ENCODE peak calls at places on chromosomes 12 and 14, in ten cellular contexts. K is upper lobe of right lung, D is uterus, S is breast epithelium, H is H9, N is left ventricle myocardium inferior, V is pancreas, W is ascending aorta, B is tibial nerve, P is ovary. M is an unnamed sample.
A peak's percentile ranks its signal among the peaks of the same experiment; 100 is the strongest.

GRCh38 chr12:119942386-119942785 is 46.6 kb upstream of the BICDL1 start:
- DNase-seq in K (no peak), D (no peak), S (no peak), H (no peak), N (no peak), V (no peak), W (no peak), B (no peak), P (no peak), M (no peak)

GRCh38 chr14:91317381-91318313 is 73.1 kb upstream of the GPR68 start:
- DNase-seq in K (peak; percentile 93), D (peak; percentile 57), S (peak; percentile 76), H (no peak), N (peak; percentile 82), V (peak; percentile 59), W (peak; percentile 32), B (no peak), P (peak; percentile 42), M (peak; percentile 73)

GRCh38 chr12:86950043-86950838 is 694.0 kb upstream of the MGAT4C start:
- DNase-seq in K (no peak), D (no peak), S (no peak), H (no peak), N (no peak), V (no peak), W (no peak), B (no peak), P (no peak), M (no peak)

GRCh38 chr14:65790185-65790815 is 377.8 kb downstream of the FUT8 start:
- DNase-seq in K (no peak), D (no peak), S (no peak), H (no peak), N (no peak), V (no peak), W (no peak), B (no peak), P (no peak), M (no peak)

GRCh38 chr14:26577711-26578110 is 20.1 kb downstream of the NOVA1 start:
- DNase-seq in K (no peak), D (no peak), S (no peak), H (no peak), N (no peak), V (no peak), W (no peak), B (no peak), P (no peak), M (no peak)

GRCh38 chr12:67681145-67681778 is 32.7 kb downstream of the DYRK2 start:
- DNase-seq in K (no peak), D (peak; percentile 56), S (no peak), H (no peak), N (no peak), V (no peak), W (no peak), B (no peak), P (no peak), M (no peak)

GRCh38 chr12:94247256-94247655 is 98.9 kb downstream of the PLXNC1 start:
- DNase-seq in K (no peak), D (no peak), S (no peak), H (no peak), N (no peak), V (no peak), W (no peak), B (no peak), P (no peak), M (no peak)

GRCh38 chr14:68890173-68890931 is 88.8 kb downstream of the ACTN1 start:
- DNase-seq in K (no peak), D (no peak), S (peak; percentile 43), H (no peak), N (no peak), V (no peak), W (no peak), B (peak; percentile 4), P (no peak), M (peak; percentile 32)

GRCh38 chr12:88036368-88036965 is 7.3 kb upstream of the C12orf50 start:
- DNase-seq in K (no peak), D (no peak), S (no peak), H (no peak), N (no peak), V (no peak), W (no peak), B (no peak), P (no peak), M (no peak)

GRCh38 chr12:60704171-60704914 is 1108.5 kb downstream of the SLC16A7 start:
- DNase-seq in K (no peak), D (no peak), S (no peak), H (no peak), N (no peak), V (no peak), W (no peak), B (no peak), P (no peak), M (no peak)

GRCh38 chr12:87233636-87234035 is 795.6 kb downstream of the C12orf50 start:
- DNase-seq in K (no peak), D (no peak), S (no peak), H (no peak), N (no peak), V (no peak), W (no peak), B (no peak), P (no peak), M (no peak)

GRCh38 chr14:99944241-99944651 is 121.0 kb upstream of the EVL start:
- DNase-seq in K (no peak), D (no peak), S (no peak), H (no peak), N (no peak), V (no peak), W (no peak), B (no peak), P (no peak), M (no peak)

GRCh38 chr12:10363665-10363921 is 26.2 kb downstream of the KLRK1 start:
- DNase-seq in K (no peak), D (no peak), S (no peak), H (no peak), N (no peak), V (no peak), W (no peak), B (no peak), P (no peak), M (no peak)

GRCh38 chr14:69260979-69261605 is 1.1 kb downstream of the GALNT16 start:
- DNase-seq in K (no peak), D (no peak), S (no peak), H (peak; percentile 75), N (peak; percentile 50), V (peak; percentile 11), W (no peak), B (no peak), P (no peak), M (peak; percentile 67)

GRCh38 chr14:55730602-55731001 is 150.6 kb downstream of the KTN1 start:
- DNase-seq in K (no peak), D (no peak), S (no peak), H (no peak), N (no peak), V (no peak), W (no peak), B (no peak), P (no peak), M (no peak)

GRCh38 chr12:58920102-58920955 is at the start of gene LRIG3:
- DNase-seq in K (peak; percentile 94), D (peak; percentile 92), S (peak; percentile 83), H (peak; percentile 85), N (peak; percentile 90), V (peak; percentile 86), W (peak; percentile 51), B (peak; percentile 87), P (peak; percentile 93), M (peak; percentile 94)
- H3K4me1 ChIP-seq in K (peaks cover 2% of the 10 kb centered on the region), D (peaks cover 4% of the 10 kb centered on the region), S (no peaks in the 10 kb centered on the region), H (peaks cover 2% of the 10 kb centered on the region), N (peaks cover 62% of the 10 kb centered on the region), V (peaks cover 47% of the 10 kb centered on the region), W (peaks cover 16% of the 10 kb centered on the region), B (no peaks in the 10 kb centered on the region), P (no peaks in the 10 kb centered on the region), M (peaks cover 17% of the 10 kb centered on the region)

DNA sequence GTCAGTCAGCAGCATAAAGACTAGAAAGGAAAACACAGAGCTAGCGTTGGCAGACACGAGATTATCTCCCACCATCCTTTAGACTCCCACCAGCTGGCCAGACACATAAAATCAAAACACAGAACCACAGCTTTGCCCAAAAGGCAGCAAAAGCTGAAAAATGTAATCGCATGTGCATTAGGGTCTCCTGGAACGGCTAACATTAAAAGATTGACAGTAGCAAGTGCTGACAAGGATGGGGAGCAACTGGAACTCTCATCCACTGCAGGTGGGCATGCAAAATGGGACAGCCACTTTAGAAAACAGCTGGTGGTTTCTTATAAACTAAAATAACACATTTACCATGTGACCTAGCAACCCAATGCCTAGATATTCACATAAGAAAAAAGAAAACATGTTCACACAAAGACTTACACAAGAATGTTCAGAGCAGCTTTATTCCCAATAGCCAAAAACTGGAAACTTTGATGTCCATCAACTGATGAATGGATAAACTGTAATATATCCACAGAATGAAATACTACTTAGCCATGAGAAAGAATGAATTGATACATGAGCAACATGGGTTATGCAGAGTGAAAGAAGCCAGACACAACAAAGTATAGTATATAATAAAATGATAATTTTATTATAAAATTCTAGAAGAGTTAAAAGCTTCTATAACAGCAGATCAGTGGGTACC is 37.7 kb downstream of the NCOR2 start:
- DNase-seq in K (no peak), D (no peak), S (no peak), H (no peak), N (no peak), V (no peak), W (no peak), B (no peak), P (no peak), M (no peak)
- H3K27me3 ChIP-seq in K (no peaks in the 10 kb centered on the region), D (no peaks in the 10 kb centered on the region), S (no peaks in the 10 kb centered on the region), H (no peaks in the 10 kb centered on the region), N (no peaks in the 10 kb centered on the region), V (no peaks in the 10 kb centered on the region), W (no peaks in the 10 kb centered on the region), B (no peaks in the 10 kb centered on the region), P (no peaks in the 10 kb centered on the region), M (no peaks in the 10 kb centered on the region)

GRCh38 chr12:2286051-2286450 is 233.3 kb downstream of the CACNA1C start:
- DNase-seq in K (no peak), D (no peak), S (no peak), H (no peak), N (no peak), V (no peak), W (no peak), B (no peak), P (no peak), M (no peak)
- H3K4me1 ChIP-seq in K (peaks cover 49% of the 10 kb centered on the region), D (peaks cover 9% of the 10 kb centered on the region), S (peaks cover 39% of the 10 kb centered on the region), H (peaks cover 2% of the 10 kb centered on the region), N (peaks cover 100% of the 10 kb centered on the region), V (no peaks in the 10 kb centered on the region), W (peaks cover 67% of the 10 kb centered on the region), B (peaks cover 15% of the 10 kb centered on the region), P (peaks cover 4% of the 10 kb centered on the region), M (no peaks in the 10 kb centered on the region)

DNA sequence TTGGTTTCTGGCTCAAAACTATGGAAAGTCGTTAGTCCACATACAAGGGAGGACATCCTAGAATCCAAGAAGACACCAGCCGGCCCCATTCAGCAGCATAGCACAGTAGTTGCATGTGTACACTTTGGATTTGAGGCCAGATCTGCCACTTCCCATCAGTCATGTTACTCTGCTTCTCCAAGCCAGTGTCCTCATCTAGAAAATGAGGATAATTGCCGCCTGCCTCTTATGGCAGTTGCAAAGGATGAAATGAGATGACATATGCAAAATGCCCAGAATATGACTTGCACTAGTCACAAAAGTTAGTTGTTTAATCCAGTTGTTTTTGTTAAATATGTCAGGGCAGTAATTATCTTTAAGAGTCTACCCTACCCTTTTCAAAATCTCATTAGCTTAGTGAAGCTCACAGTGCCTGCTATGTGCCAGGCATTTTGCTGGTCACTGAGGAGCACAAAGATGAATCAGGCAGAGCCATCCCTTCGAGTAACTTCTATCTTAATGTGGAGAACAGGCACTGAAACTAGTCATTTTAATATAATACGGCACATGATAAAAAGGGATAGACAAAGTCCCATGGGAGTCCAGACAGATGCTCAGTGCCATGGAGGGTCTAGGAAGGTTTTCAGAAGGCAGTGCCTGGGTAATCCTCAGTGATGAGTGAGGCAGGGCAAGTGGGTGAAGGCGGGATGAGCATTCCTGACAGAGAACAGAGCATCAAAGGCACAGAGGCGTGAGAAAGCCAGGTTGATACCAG is 6.6 kb upstream of the KRT76 start:
- DNase-seq in K (no peak), D (no peak), S (no peak), H (no peak), N (no peak), V (no peak), W (no peak), B (no peak), P (no peak), M (no peak)
- H3K27me3 ChIP-seq in K (peaks cover 33% of the 10 kb centered on the region), D (no peaks in the 10 kb centered on the region), S (peaks cover 4% of the 10 kb centered on the region), H (no peaks in the 10 kb centered on the region), N (peaks cover 85% of the 10 kb centered on the region), V (no peaks in the 10 kb centered on the region), W (no peaks in the 10 kb centered on the region), B (peaks cover 10% of the 10 kb centered on the region), P (no peaks in the 10 kb centered on the region), M (peaks cover 22% of the 10 kb centered on the region)

M was measured in psoas muscle.